ENCODE peak calls at places on chromosome 4, in four cellular contexts. D is right atrium auricular region, I is left lung, H is cardiac fibroblast. U is an unnamed sample.

GRCh38 chr4:132097046-132097445 is 1052.0 kb upstream of the PCDH10 start:
- DNase-seq in H (no peak), I (no peak), D (no peak), U (no peak)

GRCh38 chr4:81546777-81547176 is 75.1 kb upstream of the RASGEF1B start:
- DNase-seq in H (no peak), D (no peak), I (no peak), U (no peak)

GRCh38 chr4:108172231-108172779 is 3.6 kb upstream of the LEF1 start:
- DNase-seq in I (no peak), D (no peak), H (no peak), U (no peak)

GRCh38 chr4:56197387-56197786 is 189.9 kb downstream of the AASDH start:
- DNase-seq in H (peak; percentile 10), D (no peak), I (no peak), U (peak; percentile 19)

GRCh38 chr4:130233377-130234047 is 1137.6 kb downstream of the C4orf33 start:
- DNase-seq in H (peak; percentile 36), I (no peak), D (no peak), U (peak; percentile 19)

GRCh38 chr4:125489952-125490690 is 175.4 kb downstream of the FAT4 start:
- DNase-seq in D (no peak), I (no peak), H (no peak), U (no peak)

GRCh38 chr4:168634276-168634802 is 137.5 kb downstream of the PALLD start:
- DNase-seq in H (peak; percentile 90), D (no peak), I (peak; percentile 51), U (peak; percentile 99)

GRCh38 chr4:127856485-127857447 is 23.9 kb upstream of the PLK4 start:
- DNase-seq in I (no peak), H (peak; percentile 93), D (no peak), U (peak; percentile 85)

GRCh38 chr4:80237992-80238391 is 28.5 kb upstream of the FGF5 start:
- DNase-seq in D (no peak), H (peak; percentile 95), I (no peak), U (peak; percentile 90)

GRCh38 chr4:119206178-119206577 is 6.3 kb upstream of the USP53 start:
- DNase-seq in D (no peak), I (no peak), H (no peak), U (no peak)

GRCh38 chr4:159414305-159414704 is 311.4 kb downstream of the RAPGEF2 start:
- DNase-seq in D (no peak), H (no peak), I (no peak), U (no peak)

GRCh38 chr4:123506311-123506685 is 109.7 kb downstream of the SPRY1 start:
- DNase-seq in I (no peak), H (no peak), D (no peak), U (peak; percentile 9)

GRCh38 chr4:26023191-26023972 is 109.4 kb downstream of the SMIM20 start:
- DNase-seq in H (peak; percentile 36), D (no peak), I (no peak), U (peak; percentile 18)

GRCh38 chr4:145278341-145279121 is 98.1 kb upstream of the OTUD4 start:
- DNase-seq in I (no peak), H (peak; percentile 74), D (no peak), U (peak; percentile 87)

GRCh38 chr4:73707918-73708577 is 32.3 kb upstream of the CXCL8 start:
- DNase-seq in D (peak; percentile 82), I (peak; percentile 72), H (peak; percentile 95), U (peak; percentile 93)

GRCh38 chr4:103365285-103365684 is 167.1 kb upstream of the CENPE start:
- DNase-seq in H (no peak), D (no peak), I (no peak), U (no peak)

GRCh38 chr4:138308421-138308820 is 66.3 kb upstream of the SLC7A11 start:
- DNase-seq in D (no peak), I (no peak), H (peak; percentile 57), U (peak; percentile 70)

GRCh38 chr4:67207941-67208441 is 337.3 kb downstream of the CENPC start:
- DNase-seq in D (no peak), I (no peak), H (no peak), U (no peak)

GRCh38 chr4:147509386-147509785 is 28.5 kb downstream of the EDNRA start:
- DNase-seq in D (no peak), I (no peak), H (no peak), U (no peak)

GRCh38 chr4:151098191-151098590 is 1.2 kb upstream of the RPS3A start:
- DNase-seq in D (no peak), I (peak; percentile 37), H (no peak), U (no peak)

GRCh38 chr4:57151481-57151880 is 41.3 kb upstream of the IGFBP7 start:
- DNase-seq in D (no peak), H (peak; percentile 54), I (no peak), U (no peak)

GRCh38 chr4:47701286-47701685 is 136.6 kb downstream of the CORIN start:
- DNase-seq in I (no peak), D (no peak), H (no peak), U (no peak)

GRCh38 chr4:38154681-38155588 is 194.7 kb downstream of the PTTG2 start:
- DNase-seq in I (peak; percentile 65), D (no peak), H (peak; percentile 42), U (no peak)

GRCh38 chr4:11566440-11567022 is 137.8 kb upstream of the HS3ST1 start:
- DNase-seq in H (no peak), I (no peak), D (no peak), U (no peak)

GRCh38 chr4:180751009-180751408 is 1492.2 kb upstream of the TENM3 start:
- DNase-seq in D (no peak), I (no peak), H (peak; percentile 0), U (peak; percentile 86)

DNA sequence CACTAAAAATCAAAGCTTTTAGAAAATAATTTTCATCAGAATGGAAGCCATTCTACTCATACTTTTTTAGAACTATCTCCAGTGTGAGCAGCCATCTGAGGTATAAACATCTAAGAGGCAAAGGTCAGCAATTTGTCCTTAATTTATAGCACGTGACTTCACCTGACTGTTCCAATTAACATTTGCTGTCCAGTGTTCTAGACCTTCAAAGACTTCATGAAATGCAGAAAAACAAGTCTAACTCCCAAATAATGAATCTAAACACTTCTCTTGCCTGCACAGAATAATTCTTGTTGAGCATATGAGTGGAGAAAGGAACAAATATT is 12.0 kb downstream of the RFC1 start:
- DNase-seq in D (no peak), I (no peak), H (no peak), U (no peak)
- H3K4me3 ChIP-seq in D (no peak overlapping the region), I (no peak overlapping the region), H (peak overlapping the region; percentile 33), U (no peak overlapping the region)

GRCh38 chr4:149690726-149691125 is 124.9 kb downstream of the IQCM start:
- DNase-seq in H (no peak), I (no peak), D (no peak), U (no peak)
- TF ChIP-seq CTCF in H (peak; percentile 11), I (no peak), D (no peak), U (peak; percentile 20)

GRCh38 chr4:99755223-99755944 is 61.2 kb upstream of the DAPP1 start:
- DNase-seq in I (no peak), D (no peak), H (peak; percentile 29), U (peak; percentile 63)
- H3K4me3 ChIP-seq in I (no peak overlapping the region), D (no peak overlapping the region), H (no peak overlapping the region), U (no peak overlapping the region)

DNA sequence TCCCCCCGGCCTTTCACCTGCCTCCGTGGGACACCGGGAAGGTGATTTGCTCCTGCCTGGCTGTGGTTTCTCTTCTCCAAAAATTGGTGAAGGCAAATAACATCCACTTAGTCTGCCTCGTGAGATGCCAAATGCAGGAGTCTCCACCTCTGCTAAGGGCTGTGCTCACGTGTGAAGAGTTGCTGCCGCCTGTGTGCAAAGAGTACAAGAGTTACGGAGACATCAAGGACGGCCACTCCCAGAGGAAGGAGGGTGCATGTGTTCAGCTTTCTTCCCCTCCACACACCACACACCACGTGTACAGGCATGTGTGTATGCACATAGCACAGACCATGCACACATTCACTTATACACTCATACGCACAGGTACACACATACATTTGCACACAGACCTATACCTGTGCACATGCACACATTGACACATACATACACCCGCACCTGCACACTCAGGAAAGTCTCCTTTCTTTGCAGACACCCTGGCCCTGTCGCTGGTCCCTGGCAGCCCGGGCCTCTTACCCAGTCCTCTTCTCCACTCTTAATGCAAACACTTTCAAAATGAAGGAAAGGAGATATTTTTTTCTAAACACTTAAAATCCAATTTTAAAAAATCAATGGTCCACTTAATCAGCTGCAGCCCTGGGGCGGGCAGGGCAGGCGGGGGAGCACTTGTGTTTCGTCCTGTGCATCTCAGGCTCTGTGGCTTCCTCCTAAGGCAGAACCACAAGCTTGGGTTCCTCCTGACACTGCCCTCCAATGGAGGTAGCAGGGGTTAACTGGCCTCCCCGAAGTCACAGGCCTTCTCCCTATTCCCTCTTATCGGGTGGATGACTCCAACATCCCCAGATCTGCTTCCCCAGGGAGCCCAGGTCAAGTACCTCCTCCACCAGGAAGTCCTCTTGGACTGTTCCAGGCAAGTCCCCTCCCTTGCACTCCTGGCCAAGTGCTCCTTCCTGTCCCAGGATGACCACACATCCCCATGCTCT is 103.0 kb downstream of the CPZ start:
- DNase-seq in D (no peak), I (no peak), H (no peak), U (no peak)
- TF ChIP-seq CTCF in D (no peak), I (no peak), H (no peak), U (no peak)

GRCh38 chr4:16199132-16199531 is 27.1 kb downstream of the TAPT1 start:
- DNase-seq in H (peak; percentile 56), I (no peak), D (no peak), U (peak; percentile 38)

GRCh38 chr4:16198271-16198670 is 28.0 kb downstream of the TAPT1 start:
- DNase-seq in D (no peak), I (no peak), H (no peak), U (no peak)

GRCh38 chr4:16195209-16195608 is 31.1 kb downstream of the TAPT1 start:
- DNase-seq in H (no peak), D (no peak), I (no peak), U (no peak)

GRCh38 chr4:16197842-16198241 is 28.4 kb downstream of the TAPT1 start:
- DNase-seq in I (no peak), H (no peak), D (no peak), U (no peak)

GRCh38 chr4:16196482-16197393 is 29.5 kb downstream of the TAPT1 start:
- DNase-seq in I (no peak), D (no peak), H (peak; percentile 82), U (peak; percentile 79)
- H3K4me3 ChIP-seq in I (no peak overlapping the region), D (peak overlapping the region; percentile 7), H (peak overlapping the region; percentile 35), U (peak overlapping the region; percentile 6)

DNA sequence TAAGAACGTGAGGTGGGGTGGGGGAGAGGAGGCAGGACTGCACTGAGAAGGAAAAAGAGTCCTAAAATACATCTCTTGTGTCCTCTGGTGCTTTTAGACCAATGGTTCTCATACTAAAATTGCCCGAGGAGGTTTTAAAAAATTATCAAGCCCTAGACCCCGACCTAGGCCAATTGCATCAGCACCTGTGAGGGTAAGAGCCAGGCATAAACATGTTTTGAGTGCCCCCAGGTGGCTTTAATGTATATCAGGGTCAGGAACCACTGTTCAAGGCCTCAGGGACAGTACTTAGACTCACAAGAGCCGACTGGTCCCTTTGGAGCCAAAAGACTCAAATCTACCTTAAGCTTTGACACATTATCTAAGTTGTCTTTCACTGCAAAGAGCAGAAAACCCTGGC is 37.5 kb upstream of the TMEM150C start:
- DNase-seq in D (no peak), H (peak; percentile 1), I (no peak), U (no peak)
- TF ChIP-seq CTCF in D (no peak), H (no peak), I (no peak), U (no peak)

U was measured in astrocyte of the spinal cord.